ENCODE peak calls at places on chromosomes 1 and 21, in seven cellular contexts. I is adrenal gland; U is effector memory CD4-positive, alpha-beta T cell; J is left ventricle myocardium inferior; Q is CD8-positive, alpha-beta memory T cell; O is transverse colon; F is endodermal cell. G is an unnamed sample.

GRCh38 chr1:832136-832535 is 91.6 kb upstream of the SAMD11 start:
- DNase-seq in J (no peak), F (no peak), O (no peak), Q (no peak), I (no peak), U (no peak), G (no peak)

GRCh38 chr21:37032293-37032692 is 25.8 kb downstream of the RIPPLY3 start:
- DNase-seq in O (no peak), J (no peak), U (no peak), I (no peak), F (no peak), Q (no peak), G (no peak)

GRCh38 chr1:61282387-61282786 is 200.0 kb downstream of the NFIA start:
- DNase-seq in J (no peak), U (no peak), O (no peak), Q (no peak), I (no peak), F (no peak), G (no peak)

GRCh38 chr1:170700842-170701305 is 36.9 kb downstream of the PRRX1 start:
- DNase-seq in I (no peak), U (no peak), J (no peak), Q (no peak), F (no peak), O (no peak), G (no peak)

GRCh38 chr1:66282343-66282852 is 251.6 kb upstream of the SGIP1 start:
- DNase-seq in I (no peak), U (peak; percentile 53), Q (peak; percentile 76), O (peak; percentile 47), J (no peak), F (no peak), G (no peak)

GRCh38 chr1:167898578-167899222 is 15.2 kb downstream of the ADCY10 start:
- DNase-seq in I (no peak), U (no peak), J (no peak), F (no peak), O (no peak), Q (no peak), G (no peak)

GRCh38 chr1:151992345-151993083 is 1.1 kb downstream of the S100A10 start:
- DNase-seq in J (peak; percentile 81), U (peak; percentile 31), Q (no peak), O (peak; percentile 89), I (peak; percentile 83), F (peak; percentile 90), G (peak; percentile 70)

GRCh38 chr1:77825356-77825709 is 45.9 kb downstream of the MIGA1 start:
- DNase-seq in U (no peak), F (peak; percentile 52), J (no peak), I (peak; percentile 69), Q (no peak), O (peak; percentile 10), G (peak; percentile 72)

GRCh38 chr1:213284626-213285025 is 233.6 kb downstream of the RPS6KC1 start:
- DNase-seq in F (no peak), O (no peak), U (no peak), I (no peak), J (no peak), Q (no peak), G (no peak)

GRCh38 chr1:168476588-168477379 is 67.0 kb downstream of the XCL2 start:
- DNase-seq in O (no peak), I (peak; percentile 5), Q (no peak), U (no peak), J (no peak), F (no peak), G (no peak)

GRCh38 chr1:100868364-100868995 is 26.2 kb downstream of the EXTL2 start:
- DNase-seq in O (no peak), I (no peak), U (no peak), Q (no peak), F (no peak), J (no peak), G (no peak)

GRCh38 chr21:28072601-28073000 is 920.1 kb downstream of the LTN1 start:
- DNase-seq in U (no peak), O (no peak), I (no peak), F (no peak), J (no peak), Q (no peak), G (no peak)

GRCh38 chr1:169893645-169894423 is at the start of gene SCYL3:
- DNase-seq in Q (peak; percentile 94), I (peak; percentile 96), J (peak; percentile 93), U (peak; percentile 90), O (peak; percentile 93), F (peak; percentile 96), G (peak; percentile 97)

DNA sequence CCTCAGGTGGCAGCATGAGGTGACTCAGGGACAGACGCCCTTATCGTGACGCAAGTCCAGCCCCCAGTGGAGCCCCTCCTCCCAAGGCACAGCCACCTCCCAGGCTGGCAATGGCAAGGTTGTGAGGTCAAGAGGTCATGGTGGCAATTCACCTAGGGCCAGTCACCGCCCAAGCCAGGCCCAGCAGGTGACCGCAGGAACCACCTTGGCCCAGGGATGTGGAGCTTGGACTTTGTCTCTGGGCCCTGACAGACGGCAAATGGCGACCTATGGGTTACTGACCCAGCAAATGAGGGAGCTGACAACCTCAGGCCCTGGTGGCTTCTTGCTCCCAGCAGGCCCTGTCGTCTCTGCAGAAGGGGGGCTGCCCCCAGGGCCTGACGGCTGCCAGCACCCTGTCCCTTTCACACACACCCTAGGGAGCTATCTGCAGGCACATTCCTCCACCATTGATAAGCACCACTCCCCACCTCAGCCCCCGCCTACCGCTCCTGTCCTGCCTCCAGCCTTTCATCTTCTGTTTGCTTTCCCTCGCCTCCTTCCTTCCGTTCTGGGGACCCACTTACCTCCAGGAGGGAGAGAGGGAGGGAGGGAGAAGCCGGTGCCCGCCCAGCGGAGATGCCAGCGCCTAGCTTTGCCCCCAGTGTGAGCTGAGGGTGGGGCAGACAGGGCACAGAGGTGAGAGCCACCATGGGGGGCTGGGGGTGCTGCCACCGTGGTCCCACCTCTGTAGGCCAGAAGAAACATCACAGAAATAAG is 12.1 kb downstream of the EPHA2 start:
- DNase-seq in I (peak; percentile 51), O (peak; percentile 80), Q (no peak), F (peak; percentile 70), J (peak; percentile 75), U (no peak), G (no peak)
- H3K4me1 ChIP-seq in I (peaks cover 57% of the 10 kb centered on the region), O (peaks cover 26% of the 10 kb centered on the region), Q (peaks cover 14% of the 10 kb centered on the region), F (peaks cover 59% of the 10 kb centered on the region), J (peaks cover 100% of the 10 kb centered on the region), U (no peaks in the 10 kb centered on the region), G (peaks cover 16% of the 10 kb centered on the region)

GRCh38 chr1:209647212-209647611 is 5.0 kb downstream of the LAMB3 start:
- DNase-seq in F (no peak), I (peak; percentile 47), Q (no peak), U (no peak), O (no peak), J (no peak), G (no peak)
- H3K4me1 ChIP-seq in F (no peaks in the 10 kb centered on the region), I (peaks cover 74% of the 10 kb centered on the region), Q (no peaks in the 10 kb centered on the region), U (peaks cover 11% of the 10 kb centered on the region), O (peaks cover 23% of the 10 kb centered on the region), J (peaks cover 95% of the 10 kb centered on the region), G (peaks cover 4% of the 10 kb centered on the region)

DNA sequence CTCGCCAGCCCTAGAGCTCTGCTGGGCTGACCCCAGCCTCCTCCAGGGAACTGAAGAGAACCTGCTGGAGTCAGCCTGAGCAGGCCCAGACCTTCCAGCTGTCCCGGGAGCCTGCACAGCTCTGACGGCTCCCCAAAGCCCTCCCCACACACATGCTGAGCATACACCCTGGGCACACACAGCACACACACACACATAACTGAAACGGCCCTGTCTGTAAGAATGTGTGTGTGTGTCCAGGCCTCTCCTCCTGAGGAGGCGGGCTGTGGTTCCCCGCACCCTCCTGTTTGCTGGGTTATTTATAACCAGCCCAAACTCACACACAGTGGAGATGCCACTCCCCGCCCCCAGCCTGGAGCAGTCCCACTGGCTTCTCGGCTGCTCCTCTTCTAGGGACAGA is 20.2 kb downstream of the SDC3 start:
- DNase-seq in U (no peak), O (peak; percentile 64), Q (no peak), J (peak; percentile 71), I (peak; percentile 89), F (no peak), G (peak; percentile 56)
- H3K4me1 ChIP-seq in U (no peaks in the 10 kb centered on the region), O (peaks cover 35% of the 10 kb centered on the region), Q (no peaks in the 10 kb centered on the region), J (peaks cover 65% of the 10 kb centered on the region), I (peaks cover 44% of the 10 kb centered on the region), F (peaks cover 4% of the 10 kb centered on the region), G (peaks cover 52% of the 10 kb centered on the region)

DNA sequence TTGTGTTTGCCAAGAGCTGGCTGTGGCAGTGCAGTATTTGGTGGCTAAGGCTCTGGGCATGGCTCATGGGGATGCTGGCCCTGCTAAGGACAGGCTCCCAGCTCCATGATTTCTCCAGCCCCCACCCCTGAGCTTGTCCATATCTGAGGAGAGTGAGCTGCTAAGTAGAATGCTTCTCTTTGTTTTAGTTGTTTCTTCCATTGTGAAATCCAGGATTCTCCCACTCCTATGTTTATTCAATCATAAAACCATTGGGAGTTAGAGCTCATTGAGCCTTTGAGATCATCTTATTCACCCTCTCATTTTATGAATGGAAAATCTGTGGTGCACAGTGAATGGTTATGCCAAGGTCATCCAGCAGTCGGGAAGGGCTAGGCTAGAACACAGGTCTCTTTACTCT is 188.8 kb downstream of the TNR start:
- DNase-seq in F (peak; percentile 7), I (no peak), J (no peak), O (no peak), U (no peak), Q (no peak), G (no peak)
- H3K4me1 ChIP-seq in F (no peaks in the 10 kb centered on the region), I (no peaks in the 10 kb centered on the region), J (no peaks in the 10 kb centered on the region), O (no peaks in the 10 kb centered on the region), U (no peaks in the 10 kb centered on the region), Q (no peaks in the 10 kb centered on the region), G (no peaks in the 10 kb centered on the region)

DNA sequence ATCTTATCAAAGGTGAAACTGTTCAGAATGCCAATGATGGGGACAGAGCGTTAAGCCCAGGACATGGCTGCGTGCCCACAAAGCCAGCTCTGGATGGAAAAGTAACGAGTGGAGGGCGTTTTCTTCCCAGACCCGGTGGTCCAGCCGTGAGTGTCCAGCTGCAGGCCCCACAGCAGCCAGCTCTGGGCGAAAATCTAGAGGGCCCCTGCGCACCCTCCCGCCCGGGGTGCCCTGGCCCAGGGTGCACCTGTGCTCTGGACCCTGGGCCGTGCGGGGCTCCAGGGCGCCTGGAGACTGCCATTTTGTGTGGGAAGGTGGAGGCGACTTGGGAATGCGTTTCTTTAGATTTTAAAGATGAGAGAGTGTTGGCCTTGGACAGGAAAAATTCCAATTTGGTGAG is 58.8 kb downstream of the SKI start:
- DNase-seq in U (no peak), J (no peak), I (no peak), Q (no peak), F (no peak), O (no peak), G (no peak)
- H3K4me1 ChIP-seq in U (peaks cover 38% of the 10 kb centered on the region), J (peaks cover 91% of the 10 kb centered on the region), I (peaks cover 11% of the 10 kb centered on the region), Q (peaks cover 46% of the 10 kb centered on the region), F (no peaks in the 10 kb centered on the region), O (peaks cover 22% of the 10 kb centered on the region), G (peaks cover 68% of the 10 kb centered on the region)

GRCh38 chr1:9626201-9626608 is 25.3 kb upstream of the PIK3CD start:
- DNase-seq in I (no peak), U (no peak), F (no peak), Q (no peak), J (no peak), O (no peak), G (no peak)

GRCh38 chr1:9631613-9632012 is 19.9 kb upstream of the PIK3CD start:
- DNase-seq in U (no peak), J (no peak), I (no peak), O (no peak), Q (no peak), F (no peak), G (no peak)

GRCh38 chr1:9630331-9631081 is 21.0 kb upstream of the PIK3CD start:
- DNase-seq in F (no peak), U (no peak), Q (no peak), J (no peak), I (no peak), O (no peak), G (no peak)

GRCh38 chr1:9629445-9630201 is 21.9 kb upstream of the PIK3CD start:
- DNase-seq in F (no peak), Q (peak; percentile 83), O (peak; percentile 67), I (peak; percentile 47), J (peak; percentile 59), U (peak; percentile 62), G (peak; percentile 74)

GRCh38 chr1:9628541-9629444 is 22.7 kb upstream of the PIK3CD start:
- DNase-seq in U (peak; percentile 57), F (no peak), O (no peak), J (no peak), Q (peak; percentile 82), I (no peak), G (no peak)
- H3K4me1 ChIP-seq in U (peaks cover 27% of the 10 kb centered on the region), F (no peaks in the 10 kb centered on the region), O (no peaks in the 10 kb centered on the region), J (peaks cover 11% of the 10 kb centered on the region), Q (peaks cover 52% of the 10 kb centered on the region), I (no peaks in the 10 kb centered on the region), G (no peaks in the 10 kb centered on the region)